ENCODE peak calls at places on chromosomes 6 and 20, in seven cellular contexts. G is heart right ventricle, I is lower lobe of right lung, J is PC-9, V is psoas muscle, F is fibroblast of mammary gland, T is lower leg skin. M is an unnamed sample.

GRCh38 chr20:51428451-51429143 is 113.9 kb downstream of the NFATC2 start:
- DNase-seq in I (no peak), T (no peak), J (no peak), G (peak; percentile 53), V (no peak), F (peak; percentile 17), M (no peak)

GRCh38 chr20:32460683-32461320 is 102.7 kb downstream of the ASXL1 start:
- DNase-seq in I (no peak), G (no peak), T (no peak), V (no peak), J (no peak), F (no peak), M (no peak)

GRCh38 chr6:140105857-140106256 is 731.4 kb upstream of the CITED2 start:
- DNase-seq in I (no peak), V (no peak), T (no peak), G (no peak), J (no peak), F (peak; percentile 29), M (no peak)

GRCh38 chr20:57748601-57749130 is 38.9 kb upstream of the PMEPA1 start:
- DNase-seq in J (peak; percentile 94), F (peak; percentile 44), I (peak; percentile 74), G (peak; percentile 85), T (peak; percentile 54), V (peak; percentile 84), M (peak; percentile 56)

GRCh38 chr6:56772737-56773184 is 130.1 kb upstream of the DST start:
- DNase-seq in G (peak; percentile 37), J (peak; percentile 29), V (peak; percentile 79), F (peak; percentile 88), I (no peak), T (no peak), M (no peak)

GRCh38 chr6:163565140-163565539 is 150.6 kb downstream of the QKI start:
- DNase-seq in F (no peak), J (no peak), G (no peak), T (no peak), V (no peak), I (no peak), M (no peak)

GRCh38 chr6:53793318-53793975 is 1.4 kb upstream of the LRRC1 start:
- DNase-seq in J (peak; percentile 53), F (peak; percentile 41), V (no peak), G (peak; percentile 17), I (peak; percentile 72), T (peak; percentile 54), M (peak; percentile 57)

GRCh38 chr6:163780993-163781392 is 366.5 kb downstream of the QKI start:
- DNase-seq in T (peak; percentile 57), I (no peak), J (no peak), G (peak; percentile 62), V (peak; percentile 89), F (no peak), M (no peak)

GRCh38 chr20:44370639-44371218 is 15.2 kb downstream of the HNF4A start:
- DNase-seq in G (no peak), J (peak; percentile 15), I (no peak), V (no peak), T (no peak), F (no peak), M (no peak)

GRCh38 chr6:90175627-90176538 is 120.8 kb downstream of the BACH2 start:
- DNase-seq in G (no peak), F (no peak), T (peak; percentile 37), I (no peak), V (no peak), J (no peak), M (peak; percentile 14)

GRCh38 chr6:85569323-85569722 is 24.3 kb downstream of the SNX14 start:
- DNase-seq in I (no peak), V (no peak), T (no peak), F (peak; percentile 71), G (no peak), J (no peak), M (no peak)

GRCh38 chr6:83696674-83697073 is 12.2 kb downstream of the SNAP91 start:
- DNase-seq in G (no peak), T (no peak), V (no peak), J (no peak), F (no peak), I (no peak), M (no peak)

GRCh38 chr6:31156647-31157046 is 955 bp downstream of the CCHCR1 start:
- DNase-seq in V (peak; percentile 28), F (no peak), G (no peak), I (no peak), T (no peak), J (no peak), M (no peak)

GRCh38 chr6:56550307-56550706 is 92.4 kb downstream of the DST start:
- DNase-seq in V (no peak), T (no peak), F (no peak), G (no peak), J (no peak), I (no peak), M (no peak)

GRCh38 chr6:150667977-150668716 is 68.5 kb downstream of the PLEKHG1 start:
- DNase-seq in V (peak; percentile 90), F (peak; percentile 72), T (peak; percentile 92), I (peak; percentile 89), J (peak; percentile 88), G (peak; percentile 95), M (no peak)

GRCh38 chr6:47967843-47968242 is 143.2 kb downstream of the PTCHD4 start:
- DNase-seq in F (peak; percentile 87), I (no peak), G (no peak), T (no peak), J (no peak), V (no peak), M (no peak)
- TF ChIP-seq CTCF in F (no peak), I (no peak), G (no peak), T (no peak), J (no peak), V (no peak), M (no peak)

GRCh38 chr6:47479874-47480273 is 2.3 kb downstream of the CD2AP start:
- DNase-seq in G (no peak), F (no peak), V (no peak), I (no peak), J (no peak), T (no peak), M (no peak)

GRCh38 chr6:47476794-47477496 is 644 bp upstream of the CD2AP start:
- DNase-seq in I (no peak), V (no peak), F (no peak), T (no peak), G (no peak), J (no peak), M (no peak)

GRCh38 chr6:47479156-47479541 is 1.6 kb downstream of the CD2AP start:
- DNase-seq in J (no peak), G (no peak), F (peak; percentile 31), I (no peak), T (no peak), V (no peak), M (no peak)

GRCh38 chr6:47478233-47479155 is 905 bp downstream of the CD2AP start:
- DNase-seq in F (peak; percentile 35), V (no peak), I (no peak), J (no peak), G (no peak), T (no peak), M (no peak)

DNA sequence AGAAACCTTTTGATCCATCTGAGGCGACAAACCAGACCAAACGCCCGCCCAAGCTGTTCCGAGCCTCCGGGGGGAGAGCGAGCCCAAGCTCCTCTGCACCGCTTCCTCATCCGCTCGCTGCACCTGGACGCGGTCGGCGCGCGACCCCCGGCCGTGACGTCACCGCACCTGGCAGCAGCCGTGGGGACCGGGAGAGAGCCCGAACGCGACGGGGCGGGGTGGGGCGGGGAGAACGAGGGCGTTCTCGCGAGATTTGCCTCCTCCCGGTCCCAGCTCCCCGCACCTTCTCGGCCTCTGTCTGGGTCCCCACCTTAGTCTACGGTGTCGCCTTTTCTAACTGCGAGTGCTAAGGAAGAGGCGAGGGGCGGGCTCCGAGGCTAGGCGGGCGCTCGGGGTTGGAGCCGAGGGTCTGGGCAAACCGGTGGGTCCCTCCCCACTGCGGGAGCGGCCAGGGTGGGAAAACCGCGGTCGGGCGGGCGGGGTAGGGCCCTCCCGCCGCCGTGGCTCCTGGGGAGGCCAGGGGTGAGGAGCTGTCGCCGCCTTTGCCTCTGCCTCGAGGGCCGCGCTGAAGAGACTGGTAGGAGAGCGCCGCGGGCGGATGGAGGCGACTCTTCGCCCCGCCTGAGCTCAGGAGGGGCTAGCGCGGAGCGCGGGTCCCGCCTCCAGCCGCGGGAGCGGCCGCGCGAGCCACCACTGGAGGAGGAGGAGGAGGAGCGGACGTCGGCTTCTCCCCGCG is at the start of gene CD2AP:
- DNase-seq in T (peak; percentile 81), G (peak; percentile 89), J (peak; percentile 85), F (peak; percentile 76), V (peak; percentile 88), I (peak; percentile 89), M (peak; percentile 93)
- TF ChIP-seq CTCF in T (no peak), G (peak; percentile 32), J (no peak), F (no peak), V (peak; percentile 9), I (no peak), M (peak; percentile 15)

GRCh38 chr6:129432738-129433137 is 277.2 kb downstream of the ARHGAP18 start:
- DNase-seq in I (no peak), T (no peak), J (no peak), G (no peak), V (no peak), F (peak; percentile 18), M (no peak)
- TF ChIP-seq CTCF in I (no peak), T (no peak), J (peak; percentile 39), G (no peak), V (no peak), F (peak; percentile 33), M (no peak)

GRCh38 chr20:24150406-24150805 is 161.8 kb upstream of the GGTLC1 start:
- DNase-seq in I (no peak), T (no peak), J (no peak), G (no peak), F (no peak), V (no peak), M (no peak)

GRCh38 chr20:24148372-24148771 is 159.8 kb upstream of the GGTLC1 start:
- DNase-seq in F (no peak), G (no peak), T (no peak), J (no peak), V (no peak), I (peak; percentile 59), M (no peak)

GRCh38 chr20:24149175-24149574 is 160.6 kb upstream of the GGTLC1 start:
- DNase-seq in F (no peak), T (no peak), I (no peak), G (no peak), V (no peak), J (no peak), M (no peak)

GRCh38 chr20:24151621-24152020 is 163.0 kb upstream of the GGTLC1 start:
- DNase-seq in V (no peak), F (no peak), T (no peak), G (no peak), I (no peak), J (no peak), M (no peak)

DNA sequence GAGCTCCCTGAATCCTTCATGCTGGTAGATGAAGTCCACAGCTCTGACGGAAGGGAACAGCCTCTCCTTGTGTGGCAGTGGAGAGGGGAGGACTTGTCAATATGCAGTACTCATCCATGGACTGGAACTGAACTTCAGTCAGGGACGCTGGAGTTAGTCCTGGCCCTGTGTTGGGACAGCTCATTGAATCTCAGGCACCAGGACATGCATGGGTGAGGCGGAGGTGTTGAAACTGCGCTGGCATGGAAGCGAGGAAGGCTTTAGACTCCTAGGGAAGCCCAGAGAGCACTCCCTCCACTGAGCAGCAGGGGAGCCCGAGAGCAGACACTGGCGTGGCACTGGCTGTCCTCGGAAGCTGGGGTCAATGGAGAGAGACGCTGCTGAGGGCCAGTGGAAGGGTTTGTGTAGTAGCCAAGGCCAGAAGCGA is 161.3 kb upstream of the GGTLC1 start:
- DNase-seq in V (no peak), F (no peak), G (peak; percentile 12), I (no peak), T (no peak), J (no peak), M (no peak)
- TF ChIP-seq CTCF in V (no peak), F (peak; percentile 12), G (peak; percentile 48), I (peak; percentile 24), T (no peak), J (no peak), M (no peak)

M was measured in GM20000.